ENCODE peak calls at places on chromosomes 7 and 10, in four cellular contexts. M is esophagus squamous epithelium, D is body of pancreas, Q is heart left ventricle. T is an unnamed sample. For H3K4me1, the result is how much of the 10 kb centered on the place peaks cover.

GRCh38 chr10:128147669-128148068 is 21.4 kb upstream of the MKI67 start:
- DNase-seq in M (no peak), D (no peak), Q (no peak), T (no peak)

GRCh38 chr10:130190737-130191115 is 54.5 kb downstream of the GLRX3 start:
- DNase-seq in M (no peak), D (no peak), Q (no peak), T (no peak)

GRCh38 chr7:117827861-117828260 is 45.4 kb downstream of the CTTNBP2 start:
- DNase-seq in M (no peak), D (no peak), Q (no peak), T (no peak)

GRCh38 chr10:17354781-17355180 is 99.6 kb downstream of the ST8SIA6 start:
- DNase-seq in M (no peak), D (no peak), Q (no peak), T (no peak)

GRCh38 chr10:132447446-132448247 is 50.6 kb downstream of the PWWP2B start:
- DNase-seq in M (no peak), D (peak), Q (peak), T (no peak)

GRCh38 chr10:117166420-117167345 is 28.6 kb upstream of the VAX1 start:
- DNase-seq in M (no peak), D (peak), Q (no peak), T (no peak)

GRCh38 chr10:784377-784758 is 94.9 kb upstream of the DIP2C start:
- DNase-seq in M (no peak), D (peak), Q (peak), T (no peak)

GRCh38 chr7:47979832-47980181 is 392 bp upstream of the HUS1 start:
- DNase-seq in M (no peak), D (no peak), Q (no peak), T (no peak)

GRCh38 chr10:132296671-132297443 is 10.9 kb downstream of the STK32C start:
- DNase-seq in M (no peak), D (no peak), Q (peak), T (no peak)

GRCh38 chr10:121590772-121591171 is 7.5 kb downstream of the FGFR2 start:
- DNase-seq in M (no peak), D (no peak), Q (no peak), T (no peak)

GRCh38 chr10:45034301-45034700 is 33.6 kb downstream of the ZNF22 start:
- DNase-seq in M (no peak), D (no peak), Q (no peak), T (no peak)

GRCh38 chr7:98091061-98091460 is 15.6 kb upstream of the LMTK2 start:
- DNase-seq in M (no peak), D (no peak), Q (no peak), T (no peak)

GRCh38 chr10:113646337-113647201 is 17.3 kb downstream of the NRAP start:
- DNase-seq in M (no peak), D (no peak), Q (no peak), T (peak)

GRCh38 chr7:22784346-22784745 is 38.3 kb downstream of the TOMM7 start:
- DNase-seq in M (no peak), D (no peak), Q (no peak), T (no peak)

GRCh38 chr7:135774284-135774683 is 25.7 kb upstream of the FAM180A start:
- DNase-seq in M (no peak), D (peak), Q (no peak), T (no peak)

GRCh38 chr7:85160223-85160622 is 26.6 kb downstream of the SEMA3D start:
- DNase-seq in M (no peak), D (no peak), Q (no peak), T (no peak)

GRCh38 chr10:27908231-27908630 is 90.6 kb downstream of the ODAD2 start:
- DNase-seq in M (no peak), D (no peak), Q (no peak), T (no peak)

GRCh38 chr7:84111842-84112241 is 82.7 kb downstream of the SEMA3A start:
- DNase-seq in M (no peak), D (no peak), Q (no peak), T (no peak)

GRCh38 chr7:94228223-94228622 is 166.5 kb upstream of the COL1A2 start:
- DNase-seq in M (no peak), D (no peak), Q (no peak), T (no peak)

GRCh38 chr7:19024261-19024660 is 93.2 kb downstream of the TWIST1 start:
- DNase-seq in M (no peak), D (no peak), Q (no peak), T (no peak)

GRCh38 chr7:34838329-34838728 is 180.3 kb downstream of the NPSR1 start:
- DNase-seq in M (no peak), D (no peak), Q (no peak), T (no peak)

GRCh38 chr10:3186365-3186764 is 13.8 kb upstream of the PITRM1 start:
- DNase-seq in M (no peak), D (no peak), Q (no peak), T (no peak)

GRCh38 chr7:8125680-8126444 is 136.1 kb downstream of the ICA1 start:
- DNase-seq in M (peak), D (no peak), Q (no peak), T (no peak)

GRCh38 chr7:106057204-106057961 is 54.7 kb downstream of the SYPL1 start:
- DNase-seq in M (no peak), D (no peak), Q (no peak), T (no peak)

GRCh38 chr7:70042533-70042932 is 444.3 kb downstream of the AUTS2 start:
- DNase-seq in M (no peak), D (no peak), Q (no peak), T (no peak)

GRCh38 chr7:37732253-37732652 is 48.7 kb downstream of the GPR141 start:
- DNase-seq in M (no peak), D (no peak), Q (peak), T (peak)

GRCh38 chr7:108463613-108464012 is 7.4 kb upstream of the NRCAM start:
- DNase-seq in M (no peak), D (no peak), Q (no peak), T (no peak)

GRCh38 chr10:34078798-34079470 is 736.2 kb downstream of the PARD3 start:
- DNase-seq in M (no peak), D (no peak), Q (peak), T (no peak)

GRCh38 chr10:102434251-102434913 is 2.0 kb upstream of the CUEDC2 start:
- DNase-seq in M (no peak), D (no peak), Q (no peak), T (no peak)

GRCh38 chr7:21544303-21544656 is 1.4 kb downstream of the DNAH11 start:
- DNase-seq in M (no peak), D (no peak), Q (no peak), T (no peak)

GRCh38 chr10:99412100-99412499 is 18.3 kb downstream of the GOT1 start:
- DNase-seq in M (no peak), D (no peak), Q (no peak), T (peak)

GRCh38 chr10:71344154-71344915 is 25.3 kb downstream of the SLC29A3 start:
- DNase-seq in M (no peak), D (no peak), Q (no peak), T (no peak)

GRCh38 chr7:73586911-73587310 is 8.5 kb upstream of the TBL2 start:
- DNase-seq in M (no peak), D (no peak), Q (peak), T (no peak)

GRCh38 chr7:31160956-31161355 is 108.8 kb downstream of the ADCYAP1R1 start:
- DNase-seq in M (no peak), D (no peak), Q (no peak), T (no peak)

GRCh38 chr7:37714606-37715005 is 31.0 kb downstream of the GPR141 start:
- DNase-seq in M (no peak), D (no peak), Q (no peak), T (no peak)

GRCh38 chr7:130872341-130872740 is 138.3 kb upstream of the KLF14 start:
- DNase-seq in M (no peak), D (no peak), Q (no peak), T (peak)
- TF ChIP-seq POLR2A in M (no peak), D (no peak), Q (no peak), T (no peak)

DNA sequence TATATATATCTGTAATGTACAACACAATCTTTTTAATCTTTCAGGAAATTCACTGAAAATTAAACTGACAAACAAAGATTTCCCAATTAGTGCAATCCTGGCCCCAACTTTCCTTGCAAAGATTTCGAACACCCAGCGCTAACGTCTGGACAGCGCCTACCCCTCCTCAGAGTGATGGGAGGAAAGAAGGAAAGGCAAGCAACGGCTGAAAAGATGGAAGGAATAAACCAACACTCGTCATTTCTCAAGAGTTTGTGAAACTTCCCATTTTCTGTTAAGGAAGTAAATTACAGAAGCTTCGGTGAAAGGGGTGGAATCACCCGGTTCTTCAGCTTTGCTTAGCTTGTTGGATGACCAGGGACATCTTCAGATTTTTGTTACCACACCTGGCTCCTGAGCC is 313.2 kb downstream of the SKIDA1 start:
- DNase-seq in M (no peak), D (no peak), Q (no peak), T (no peak)
- H3K27ac ChIP-seq in M (no peak), D (no peak), Q (no peak), T (no peak)

GRCh38 chr7:101927389-101928306 is 110.2 kb downstream of the CUX1 start:
- DNase-seq in M (no peak), D (no peak), Q (no peak), T (no peak)
- H3K4me1 ChIP-seq in M (under half), D (under half), Q (under half), T (under half)

GRCh38 chr7:26187380-26188290 is 12.9 kb downstream of the HNRNPA2B1 start:
- DNase-seq in M (no peak), D (no peak), Q (no peak), T (no peak)

GRCh38 chr7:26189000-26189539 is 11.5 kb downstream of the HNRNPA2B1 start:
- DNase-seq in M (no peak), D (no peak), Q (no peak), T (no peak)

GRCh38 chr7:26186364-26187311 is 13.9 kb downstream of the HNRNPA2B1 start:
- DNase-seq in M (no peak), D (no peak), Q (no peak), T (no peak)

GRCh38 chr7:26189697-26190096 is 10.8 kb downstream of the HNRNPA2B1 start:
- DNase-seq in M (no peak), D (no peak), Q (no peak), T (no peak)

GRCh38 chr7:26188291-26188999 is 12.1 kb downstream of the HNRNPA2B1 start:
- DNase-seq in M (no peak), D (no peak), Q (no peak), T (no peak)
- TF ChIP-seq POLR2A in M (no peak), D (peak), Q (no peak), T (no peak)

DNA sequence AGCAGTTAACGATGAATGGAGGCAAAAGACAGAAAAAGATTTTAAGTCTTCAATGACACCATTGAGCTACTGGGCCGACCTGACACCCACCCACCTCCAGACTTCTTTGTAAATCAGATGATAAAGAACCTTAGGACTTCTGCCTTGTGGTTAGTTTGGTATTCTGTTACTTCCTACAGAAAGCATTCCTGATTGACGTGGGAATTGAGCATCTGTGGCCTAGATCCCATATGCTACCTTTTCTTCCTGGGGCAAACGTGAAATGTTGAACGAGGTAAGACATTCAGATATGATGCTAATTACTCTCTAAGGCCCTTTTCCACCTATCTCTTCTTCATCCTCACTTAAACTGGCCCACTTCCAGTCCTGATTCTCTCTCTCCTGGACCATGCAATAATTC is 10.2 kb downstream of the PRLHR start:
- DNase-seq in M (no peak), D (peak), Q (no peak), T (no peak)
- H3K27ac ChIP-seq in M (no peak), D (no peak), Q (no peak), T (no peak)

DNA sequence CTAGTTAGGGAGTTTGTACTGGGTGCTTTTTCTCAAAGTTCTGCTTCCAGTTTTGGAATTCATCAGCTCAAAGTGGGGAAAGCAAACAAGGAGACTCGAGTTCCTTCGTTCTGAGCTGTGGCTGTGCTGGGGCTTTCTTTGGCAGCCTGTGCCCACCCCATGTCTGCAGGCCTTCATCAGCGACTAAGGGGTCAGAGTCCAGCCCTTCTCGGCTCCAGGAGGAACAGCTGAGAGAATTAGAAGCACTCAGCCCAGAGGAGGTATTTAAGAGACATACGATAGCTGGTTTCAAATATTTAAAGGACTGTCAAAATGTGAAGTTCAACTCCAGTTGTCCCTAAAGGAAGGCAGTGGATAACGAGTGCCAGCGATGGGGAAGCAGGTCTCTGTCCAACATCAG is 41.3 kb downstream of the SH3PXD2A start:
- DNase-seq in M (no peak), D (no peak), Q (no peak), T (no peak)
- H3K4me1 ChIP-seq in M (under half), D (under half), Q (under half), T (under half)

GRCh38 chr10:114819313-114819712 is 2.3 kb upstream of the FHIP2A start:
- DNase-seq in M (no peak), D (no peak), Q (no peak), T (no peak)

GRCh38 chr10:114822771-114823463 is 1.3 kb downstream of the FHIP2A start:
- DNase-seq in M (no peak), D (no peak), Q (no peak), T (no peak)

GRCh38 chr10:114821915-114822770 is 563 bp downstream of the FHIP2A start:
- DNase-seq in M (no peak), D (no peak), Q (peak), T (peak)

GRCh38 chr10:114824396-114824795 is 2.8 kb downstream of the FHIP2A start:
- DNase-seq in M (no peak), D (no peak), Q (no peak), T (no peak)

GRCh38 chr10:114821293-114821914 is at the start of gene FHIP2A:
- DNase-seq in M (peak), D (peak), Q (peak), T (peak)
- TF ChIP-seq POLR2A in M (peak), D (peak), Q (no peak), T (peak)

T was measured in gastrocnemius medialis.